ENCODE peak calls at places on chromosome 22, in nine cellular contexts. R, X, F, O, V, I, G, Z and C are unnamed samples.

GRCh38 chr22:18031670-18032454 is 7.5 kb upstream of the MICAL3 start:
- DNase-seq in X (no peak), O (no peak), G (no peak), F (no peak), I (peak), R (peak), Z (no peak), V (no peak), C (no peak)

GRCh38 chr22:27578937-27579617 is 222.5 kb downstream of the MN1 start:
- DNase-seq in G (no peak), O (no peak), V (no peak), F (no peak), R (no peak), I (no peak), X (no peak), Z (no peak), C (no peak)

GRCh38 chr22:17891427-17892167 is 117.3 kb upstream of the BID start:
- DNase-seq in G (no peak), O (no peak), F (peak), Z (peak), R (no peak), V (peak), X (no peak), I (no peak), C (no peak)

GRCh38 chr22:40243891-40244290 is 66.2 kb downstream of the TNRC6B start:
- DNase-seq in R (no peak), F (no peak), I (no peak), G (no peak), X (no peak), Z (no peak), V (no peak), O (no peak), C (no peak)

GRCh38 chr22:37282385-37282677 is at the start of gene CYTH4:
- DNase-seq in X (peak), F (peak), R (no peak), V (no peak), Z (peak), G (no peak), O (no peak), I (no peak), C (no peak)

GRCh38 chr22:47417699-47418098 is 655.2 kb downstream of the TBC1D22A start:
- DNase-seq in X (no peak), R (peak), O (no peak), F (no peak), Z (no peak), V (no peak), I (no peak), G (no peak), C (no peak)

GRCh38 chr22:37196539-37197450 is 8.7 kb upstream of the C1QTNF6 start:
- DNase-seq in V (peak), X (no peak), Z (peak), O (peak), G (no peak), F (no peak), I (no peak), R (no peak), C (no peak)

GRCh38 chr22:45468872-45469572 is 33.7 kb upstream of the FBLN1 start:
- DNase-seq in X (no peak), I (no peak), V (no peak), F (no peak), Z (no peak), G (no peak), O (no peak), R (no peak), C (no peak)

GRCh38 chr22:42229455-42230149 is 40.9 kb downstream of the TCF20 start:
- DNase-seq in Z (no peak), X (no peak), R (no peak), O (no peak), G (no peak), I (no peak), F (no peak), V (no peak), C (no peak)

GRCh38 chr22:48098243-48098935 is 1335.9 kb downstream of the TBC1D22A start:
- DNase-seq in O (no peak), R (no peak), X (no peak), Z (no peak), V (no peak), G (no peak), I (no peak), F (peak), C (no peak)

GRCh38 chr22:37381489-37381888 is 45.8 kb downstream of the ELFN2 start:
- DNase-seq in V (no peak), Z (no peak), F (no peak), I (no peak), O (no peak), R (no peak), X (no peak), G (no peak), C (no peak)

GRCh38 chr22:41589601-41590365 is at the start of gene PMM1:
- DNase-seq in Z (peak), O (peak), V (peak), F (peak), I (peak), G (peak), R (peak), X (peak), C (peak)

GRCh38 chr22:27715078-27715477 is 86.5 kb downstream of the MN1 start:
- DNase-seq in V (no peak), R (no peak), F (no peak), X (no peak), I (peak), Z (peak), G (no peak), O (no peak), C (peak)

GRCh38 chr22:48404801-48405447 is 1422.7 kb downstream of the BRD1 start:
- DNase-seq in Z (no peak), F (no peak), X (no peak), O (no peak), I (no peak), R (peak), V (no peak), G (no peak), C (no peak)

GRCh38 chr22:48926663-48927062 is 901.0 kb downstream of the BRD1 start:
- DNase-seq in R (peak), O (no peak), X (no peak), G (no peak), Z (no peak), V (no peak), F (no peak), I (no peak), C (no peak)

GRCh38 chr22:46852771-46853170 is 90.3 kb downstream of the TBC1D22A start:
- DNase-seq in O (no peak), V (no peak), I (no peak), R (no peak), G (no peak), Z (no peak), X (no peak), F (no peak), C (no peak)

GRCh38 chr22:21865041-21865440 is 2.4 kb downstream of the MAPK1 start:
- DNase-seq in O (peak), X (no peak), V (no peak), R (no peak), Z (peak), G (peak), F (peak), I (no peak), C (no peak)

GRCh38 chr22:38609371-38609770 is 39.4 kb upstream of the DMC1 start:
- DNase-seq in Z (no peak), R (no peak), X (no peak), V (no peak), I (peak), F (no peak), G (no peak), O (no peak), C (no peak)

GRCh38 chr22:45225732-45226560 is 14.7 kb downstream of the KIAA0930 start:
- DNase-seq in I (no peak), R (no peak), F (no peak), Z (peak), O (no peak), G (no peak), V (no peak), X (no peak), C (no peak)

GRCh38 chr22:45709004-45709739 is 37.5 kb downstream of the ATXN10 start:
- DNase-seq in R (no peak), X (no peak), O (no peak), F (peak), V (no peak), G (no peak), Z (no peak), I (no peak), C (no peak)

GRCh38 chr22:49657275-49657973 is 170.2 kb downstream of the BRD1 start:
- DNase-seq in I (no peak), V (no peak), G (no peak), O (peak), F (peak), X (peak), R (no peak), Z (no peak), C (peak)

GRCh38 chr22:47206185-47206584 is 443.7 kb downstream of the TBC1D22A start:
- DNase-seq in G (no peak), X (no peak), V (no peak), R (peak), I (no peak), O (no peak), Z (no peak), F (no peak), C (no peak)

GRCh38 chr22:20165913-20166312 is 15.1 kb upstream of the CCDC188 start:
- DNase-seq in X (no peak), Z (no peak), O (no peak), F (no peak), I (no peak), G (no peak), V (no peak), R (no peak), C (no peak)

GRCh38 chr22:19991645-19992451 is 24.8 kb downstream of the ARVCF start:
- DNase-seq in I (no peak), X (no peak), O (no peak), Z (peak), R (no peak), F (no peak), V (no peak), G (no peak), C (peak)

GRCh38 chr22:27990879-27991278 is 71.8 kb upstream of the PITPNB start:
- DNase-seq in F (peak), Z (no peak), I (no peak), G (no peak), R (peak), X (no peak), V (peak), O (no peak), C (no peak)

GRCh38 chr22:48654492-48654891 is 1173.2 kb downstream of the BRD1 start:
- DNase-seq in R (no peak), O (no peak), F (no peak), Z (no peak), G (no peak), V (no peak), X (no peak), I (no peak), C (no peak)

GRCh38 chr22:23688571-23688970 is 2.2 kb upstream of the RGL4 start:
- DNase-seq in V (no peak), Z (no peak), F (no peak), I (no peak), R (no peak), G (no peak), O (no peak), X (no peak), C (no peak)

GRCh38 chr22:40285508-40285907 is 60.8 kb upstream of the ADSL start:
- DNase-seq in I (no peak), Z (no peak), X (no peak), F (no peak), V (no peak), R (no peak), O (no peak), G (no peak), C (no peak)

GRCh38 chr22:19514831-19515565 is 9.2 kb downstream of the CLDN5 start:
- DNase-seq in I (no peak), G (no peak), X (no peak), F (no peak), Z (no peak), R (no peak), O (no peak), V (no peak), C (no peak)

GRCh38 chr22:47337161-47337621 is 574.7 kb downstream of the TBC1D22A start:
- DNase-seq in R (no peak), G (no peak), V (no peak), O (no peak), F (peak), X (no peak), Z (peak), I (no peak), C (peak)

GRCh38 chr22:28711820-28712777 is 29.5 kb downstream of the CHEK2 start:
- DNase-seq in V (peak), X (no peak), O (no peak), I (no peak), G (no peak), F (no peak), Z (no peak), R (no peak), C (no peak)